ENCODE peak calls at places on chromosomes 5 and 9, in five cellular contexts. V is PC-9; J is astrocyte of the spinal cord; U is CD8-positive, alpha-beta T cell; I is cardiac fibroblast. C is an unnamed sample.

GRCh38 chr5:157359350-157359910 is 93.5 kb downstream of the CYFIP2 start:
- DNase-seq in V (no peak), J (no peak), I (no peak), U (no peak), C (peak; percentile 23)

GRCh38 chr5:16952968-16953671 is 17.0 kb upstream of the MYO10 start:
- DNase-seq in I (no peak), J (no peak), U (no peak), V (no peak), C (no peak)

GRCh38 chr5:390571-391491 is 52.1 kb upstream of the EXOC3 start:
- DNase-seq in V (no peak), J (no peak), I (no peak), U (no peak), C (no peak)

GRCh38 chr5:114070093-114070722 is 291.7 kb upstream of the KCNN2 start:
- DNase-seq in U (no peak), I (no peak), J (no peak), V (no peak), C (no peak)

GRCh38 chr9:36935768-36936497 is 98.1 kb downstream of the PAX5 start:
- DNase-seq in J (no peak), U (no peak), I (no peak), V (no peak), C (no peak)

GRCh38 chr9:109014267-109015025 is 1.1 kb upstream of the CTNNAL1 start:
- DNase-seq in I (peak; percentile 78), V (peak; percentile 22), U (no peak), J (peak; percentile 49), C (peak; percentile 66)

GRCh38 chr5:150627731-150628545 is 12.5 kb upstream of the SYNPO start:
- DNase-seq in V (no peak), I (peak; percentile 71), J (peak; percentile 64), U (no peak), C (peak; percentile 50)

GRCh38 chr9:121021294-121021693 is 28.8 kb downstream of the C5 start:
- DNase-seq in J (no peak), V (no peak), U (no peak), I (peak; percentile 43), C (peak; percentile 21)

DNA sequence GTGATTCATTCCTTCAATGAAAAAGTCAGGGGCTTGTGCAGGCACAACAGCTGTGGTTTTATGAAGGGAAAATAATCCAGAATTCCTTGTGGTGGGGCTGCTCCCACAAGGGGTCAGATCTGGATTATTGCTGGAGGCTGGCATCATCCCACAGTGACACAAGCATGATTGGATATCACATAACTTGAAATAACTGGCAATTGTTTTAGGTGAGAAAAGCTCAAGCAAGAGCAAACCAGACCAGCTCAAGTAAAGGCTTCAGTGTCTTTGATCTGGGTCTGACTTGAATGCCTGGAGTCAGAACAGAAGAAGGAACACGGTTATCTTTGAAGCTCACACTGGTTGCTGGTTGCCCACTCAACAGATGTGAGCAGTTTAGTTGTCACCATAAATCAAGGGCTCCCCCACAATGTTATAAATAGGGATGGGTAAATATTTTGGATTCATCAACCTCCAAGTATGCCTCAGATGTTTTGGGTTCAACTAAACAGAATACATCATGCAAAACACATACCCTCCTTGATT is 3.1 kb upstream of the ZNF474 start:
- DNase-seq in U (no peak), J (peak; percentile 81), V (no peak), I (no peak), C (peak; percentile 74)
- TF ChIP-seq CTCF in U (no peak), J (no peak), V (no peak), I (no peak), C (no peak)

GRCh38 chr5:36492998-36493655 is 113.3 kb upstream of the SLC1A3 start:
- DNase-seq in V (no peak), J (peak; percentile 80), U (no peak), I (peak; percentile 38), C (no peak)
- TF ChIP-seq CTCF in V (no peak), J (peak; percentile 17), U (no peak), I (no peak), C (no peak)

GRCh38 chr5:132774406-132774805 is 2.6 kb downstream of the SEPTIN8 start:
- DNase-seq in V (no peak), U (no peak), J (no peak), I (no peak), C (no peak)
- TF ChIP-seq CTCF in V (no peak), U (no peak), J (no peak), I (no peak), C (no peak)

GRCh38 chr5:151869843-151870242 is 54.8 kb downstream of the GLRA1 start:
- DNase-seq in J (no peak), U (no peak), V (no peak), I (no peak), C (no peak)
- TF ChIP-seq CTCF in J (no peak), U (no peak), V (no peak), I (no peak), C (no peak)

GRCh38 chr5:66969963-66970362 is 226.6 kb downstream of the CD180 start:
- DNase-seq in J (no peak), U (no peak), V (no peak), I (no peak), C (no peak)

GRCh38 chr5:66967102-66967501 is 229.5 kb downstream of the CD180 start:
- DNase-seq in J (peak; percentile 72), V (no peak), U (no peak), I (peak; percentile 83), C (peak; percentile 73)

GRCh38 chr5:66967826-66968262 is 228.8 kb downstream of the CD180 start:
- DNase-seq in V (no peak), I (no peak), U (no peak), J (no peak), C (peak; percentile 42)

GRCh38 chr5:66963559-66963971 is 233.0 kb downstream of the CD180 start:
- DNase-seq in V (peak; percentile 12), I (peak; percentile 83), U (no peak), J (no peak), C (peak; percentile 77)

GRCh38 chr5:66966439-66966838 is 230.2 kb downstream of the CD180 start:
- DNase-seq in U (no peak), J (no peak), I (no peak), V (no peak), C (no peak)
- TF ChIP-seq CTCF in U (no peak), J (no peak), I (no peak), V (no peak), C (no peak)

GRCh38 chr5:177471610-177472356 is 1.7 kb downstream of the DBN1 start:
- DNase-seq in I (peak; percentile 85), J (peak; percentile 42), V (no peak), U (no peak), C (peak; percentile 84)

GRCh38 chr5:177469750-177470525 is 3.5 kb downstream of the DBN1 start:
- DNase-seq in I (no peak), U (no peak), J (no peak), V (no peak), C (no peak)

GRCh38 chr5:177472460-177473441 is 683 bp downstream of the DBN1 start:
- DNase-seq in V (peak; percentile 53), U (peak; percentile 33), I (no peak), J (peak; percentile 38), C (no peak)

GRCh38 chr5:177469061-177469628 is 4.3 kb downstream of the DBN1 start:
- DNase-seq in U (no peak), V (no peak), J (peak; percentile 29), I (peak; percentile 49), C (no peak)

GRCh38 chr5:177470759-177471536 is 2.5 kb downstream of the DBN1 start:
- DNase-seq in J (peak; percentile 39), V (no peak), I (peak; percentile 66), U (no peak), C (peak; percentile 49)
- TF ChIP-seq CTCF in J (no peak), V (no peak), I (no peak), U (no peak), C (no peak)

DNA sequence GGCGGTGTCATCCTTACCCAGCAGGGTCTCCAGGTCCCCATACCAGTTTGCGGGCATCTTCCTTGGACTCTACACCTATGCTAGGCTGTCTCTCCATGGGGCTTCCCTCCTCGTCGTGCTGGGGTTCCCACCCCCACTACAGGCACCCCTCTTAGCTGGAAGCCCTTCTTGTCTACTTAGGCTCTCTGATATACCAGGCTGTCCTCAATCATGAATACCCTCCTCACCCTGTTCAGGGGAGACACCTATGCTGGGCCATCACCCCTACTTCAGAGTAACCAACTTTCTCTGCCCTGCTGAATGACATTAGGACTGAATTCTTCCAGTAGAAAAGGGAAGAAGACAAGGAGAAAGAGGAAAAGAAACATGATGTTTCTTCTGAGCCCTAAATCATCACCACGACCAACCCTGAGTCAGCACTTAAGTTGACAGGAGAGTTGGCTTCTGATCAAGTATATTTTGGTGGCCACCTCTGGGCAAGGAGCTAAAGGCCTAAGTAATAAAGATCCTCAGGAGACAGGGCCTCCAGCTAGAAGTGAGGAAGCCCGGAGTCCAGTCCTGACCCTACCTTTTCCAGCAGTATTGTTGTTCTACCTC is 115.3 kb downstream of the GCNT1 start:
- DNase-seq in J (no peak), I (no peak), V (no peak), U (no peak), C (no peak)
- TF ChIP-seq CTCF in J (no peak), I (no peak), V (no peak), U (no peak), C (no peak)

GRCh38 chr5:119468286-119468685 is 16.0 kb downstream of the HSD17B4 start:
- DNase-seq in U (no peak), J (no peak), I (no peak), V (no peak), C (no peak)

GRCh38 chr5:119473241-119473640 is 20.9 kb downstream of the HSD17B4 start:
- DNase-seq in J (no peak), V (no peak), U (no peak), I (no peak), C (no peak)

GRCh38 chr5:119465640-119466039 is 13.3 kb downstream of the HSD17B4 start:
- DNase-seq in V (no peak), I (no peak), U (no peak), J (no peak), C (no peak)

GRCh38 chr5:119470105-119470763 is 17.9 kb downstream of the HSD17B4 start:
- DNase-seq in I (no peak), J (no peak), U (no peak), V (no peak), C (no peak)

GRCh38 chr5:119470851-119471451 is 18.7 kb downstream of the HSD17B4 start:
- DNase-seq in U (no peak), J (peak; percentile 62), V (no peak), I (peak; percentile 64), C (peak; percentile 15)
- TF ChIP-seq CTCF in U (peak; percentile 52), J (peak; percentile 72), V (peak; percentile 50), I (peak; percentile 71), C (peak; percentile 68)

C was measured in foreskin fibroblast.